ENCODE peak calls at places on chromosomes 16 and 17, in five cellular contexts. B is brain microvascular endothelial cell, I is IMR-90, O is Peyer's patch, C is stomach. M is an unnamed sample.

GRCh38 chr17:20063665-20064648 is 54.8 kb downstream of the SPECC1 start:
- DNase-seq in C (peak), I (peak), O (peak), B (peak), M (peak)

GRCh38 chr17:63571632-63572310 is 21.5 kb downstream of the DCAF7 start:
- DNase-seq in B (peak), O (no peak), I (peak), C (no peak), M (no peak)

GRCh38 chr17:19322861-19323260 is 39.7 kb downstream of the B9D1 start:
- DNase-seq in O (no peak), B (no peak), I (no peak), C (no peak), M (no peak)

GRCh38 chr17:58330544-58330996 is 2.0 kb upstream of the TSPOAP1 start:
- DNase-seq in C (no peak), O (no peak), I (no peak), B (no peak), M (peak)

GRCh38 chr17:67246648-67247415 is 1.8 kb upstream of the HELZ start:
- DNase-seq in B (peak), C (peak), O (peak), I (peak), M (peak)

GRCh38 chr17:63675607-63676539 is 24.1 kb downstream of the LIMD2 start:
- DNase-seq in O (peak), B (peak), C (peak), I (peak), M (no peak)

GRCh38 chr16:23403547-23403946 is 49.4 kb downstream of the COG7 start:
- DNase-seq in B (no peak), C (no peak), O (no peak), I (no peak), M (no peak)

GRCh38 chr16:48720266-48720665 is 110.3 kb upstream of the N4BP1 start:
- DNase-seq in I (peak), C (no peak), B (peak), O (no peak), M (no peak)

GRCh38 chr16:27826893-27827289 is 236.6 kb downstream of the GSG1L start:
- DNase-seq in C (no peak), I (no peak), O (no peak), B (no peak), M (no peak)

GRCh38 chr17:83057397-83057761 is 22.0 kb upstream of the METRNL start:
- DNase-seq in I (no peak), O (peak), C (peak), B (no peak), M (no peak)

GRCh38 chr16:14015948-14016347 is 55.2 kb upstream of the MRTFB start:
- DNase-seq in B (peak), O (no peak), C (no peak), I (peak), M (no peak)

GRCh38 chr16:15054357-15055140 is 1.3 kb downstream of the NTAN1 start:
- DNase-seq in O (no peak), C (no peak), B (no peak), I (no peak), M (no peak)

GRCh38 chr16:16868727-16869126 is 489.8 kb downstream of the NPIPA7 start:
- DNase-seq in C (no peak), B (no peak), O (no peak), I (no peak), M (no peak)

GRCh38 chr17:74417178-74418045 is 14.5 kb upstream of the GPRC5C start:
- DNase-seq in B (peak), C (peak), I (no peak), O (peak), M (no peak)

GRCh38 chr16:10255728-10256127 is 73.5 kb upstream of the GRIN2A start:
- DNase-seq in B (no peak), I (no peak), O (no peak), C (no peak), M (no peak)

GRCh38 chr17:62009220-62009619 is 55.9 kb downstream of the MED13 start:
- DNase-seq in C (no peak), B (no peak), I (no peak), O (no peak), M (no peak)

GRCh38 chr17:65627892-65628622 is 66.6 kb upstream of the AXIN2 start:
- DNase-seq in B (peak), C (peak), I (peak), O (peak), M (no peak)

GRCh38 chr16:66489385-66489784 is 60.5 kb downstream of the TK2 start:
- DNase-seq in B (no peak), I (no peak), O (peak), C (peak), M (no peak)

GRCh38 chr16:1614226-1615102 is 2.3 kb downstream of the CRAMP1 start:
- DNase-seq in B (no peak), I (peak), O (no peak), C (peak), M (no peak)

GRCh38 chr17:4358154-4358553 is 8.3 kb downstream of the UBE2G1 start:
- DNase-seq in O (no peak), C (no peak), B (no peak), I (no peak), M (no peak)

GRCh38 chr16:3646348-3646920 is 8.1 kb upstream of the DNASE1 start:
- DNase-seq in C (peak), I (peak), O (peak), B (no peak), M (no peak)

GRCh38 chr16:54280751-54281150 is 5.8 kb downstream of the IRX3 start:
- DNase-seq in O (peak), I (no peak), B (no peak), C (no peak), M (no peak)

GRCh38 chr17:64005734-64006167 is 7.6 kb downstream of the PRR29 start:
- DNase-seq in O (peak), B (no peak), I (no peak), C (peak), M (peak)

GRCh38 chr17:47368262-47368661 is 44.5 kb downstream of the EFCAB13 start:
- DNase-seq in I (no peak), C (no peak), O (no peak), B (no peak), M (no peak)

GRCh38 chr17:14772776-14773175 is 471.9 kb downstream of the HS3ST3B1 start:
- DNase-seq in C (no peak), O (no peak), B (no peak), I (no peak), M (no peak)

GRCh38 chr16:10297341-10298006 is 88.4 kb upstream of the ATF7IP2 start:
- DNase-seq in B (no peak), I (no peak), O (peak), C (no peak), M (peak)

GRCh38 chr16:35574454-35575431 is 2115.3 kb downstream of the TP53TG3F start:
- DNase-seq in I (no peak), C (no peak), B (no peak), O (no peak), M (no peak)

GRCh38 chr16:50587543-50587942 is 39.3 kb downstream of the NKD1 start:
- DNase-seq in B (no peak), C (no peak), O (no peak), I (no peak), M (no peak)

GRCh38 chr17:48728232-48729231 is at the start of gene HOXB13:
- DNase-seq in O (no peak), I (peak), C (peak), B (no peak), M (peak)

GRCh38 chr17:83079340-83079747 is at the start of gene METRNL:
- DNase-seq in O (peak), I (peak), C (peak), B (peak), M (peak)

GRCh38 chr16:4692460-4693295 is 684 bp upstream of the NUDT16L1 start:
- DNase-seq in I (no peak), B (no peak), O (no peak), C (no peak), M (no peak)

GRCh38 chr17:32813021-32813420 is 63.9 kb downstream of the MYO1D start:
- DNase-seq in O (no peak), I (no peak), B (peak), C (no peak), M (no peak)

GRCh38 chr16:31301708-31302400 is 42.1 kb downstream of the ITGAM start:
- DNase-seq in I (no peak), O (no peak), C (no peak), B (no peak), M (no peak)

DNA sequence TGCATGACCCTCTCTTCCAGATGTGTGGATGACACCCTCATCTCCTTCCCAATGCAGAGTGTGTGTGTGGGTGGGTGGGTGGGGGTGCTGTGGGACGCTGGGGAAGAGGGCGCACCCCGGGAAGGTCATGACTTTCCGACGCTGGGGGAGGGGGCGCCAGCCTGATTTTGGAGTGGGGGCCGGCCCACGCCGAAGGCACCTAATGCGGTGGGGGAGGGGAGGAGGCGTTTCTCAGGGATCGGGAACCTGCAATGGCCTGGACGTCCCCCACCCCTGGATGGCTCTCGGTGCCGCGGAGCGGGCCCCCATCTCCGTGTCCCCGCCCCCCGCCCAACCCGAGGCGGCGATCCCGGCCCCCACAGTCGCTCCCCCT is 33.5 kb downstream of the SRCIN1 start:
- DNase-seq in O (no peak), C (no peak), I (no peak), B (no peak), M (no peak)
- H3K4me3 ChIP-seq in O (peak), C (peak), I (no peak), B (no peak), M (no peak)

GRCh38 chr16:76278976-76279375 is 1.8 kb downstream of the CNTNAP4 start:
- DNase-seq in C (no peak), O (no peak), B (no peak), I (no peak), M (no peak)
- TF ChIP-seq CTCF in C (no peak), O (no peak), B (no peak), I (no peak), M (no peak)

GRCh38 chr17:42040818-42041217 is 9.6 kb downstream of the C17orf113 start:
- DNase-seq in I (no peak), C (no peak), B (no peak), O (no peak), M (peak)
- H3K4me3 ChIP-seq in I (no peak), C (no peak), B (no peak), O (no peak), M (no peak)

GRCh38 chr16:84504420-84505248 is at the start of gene MEAK7:
- DNase-seq in C (peak), B (peak), I (peak), O (peak), M (peak)
- TF ChIP-seq CTCF in C (no peak), B (no peak), I (peak), O (no peak), M (no peak)

GRCh38 chr17:8190506-8190905 is 526 bp upstream of the BORCS6 start:
- DNase-seq in B (no peak), C (no peak), O (no peak), I (no peak), M (no peak)
- H3K4me3 ChIP-seq in B (peak), C (peak), O (peak), I (peak), M (no peak)